ENCODE peak calls at places on chromosomes 5 and 9, in nine cellular contexts. One of them, this sample, is unnamed.

GRCh38 chr9:133701981-133702797 is 36.0 kb downstream of the SARDH start:
- DNase-seq in GM12878: no peak
- DNase-seq in GM23338: no peak
- DNase-seq in transverse colon: peak
- DNase-seq in SK-N-SH: no peak
- DNase-seq in breast epithelium: no peak
- DNase-seq in HCT116: no peak
- DNase-seq in suprapubic skin: no peak
- DNase-seq in Panc1: no peak
- DNase-seq in this sample: no peak

GRCh38 chr5:160271396-160271795 is 41.0 kb downstream of the CCNJL start:
- DNase-seq in GM12878: no peak
- DNase-seq in GM23338: peak
- DNase-seq in transverse colon: peak
- DNase-seq in SK-N-SH: peak
- DNase-seq in breast epithelium: no peak
- DNase-seq in HCT116: no peak
- DNase-seq in suprapubic skin: no peak
- DNase-seq in Panc1: no peak
- DNase-seq in this sample: peak

GRCh38 chr5:171388816-171389168 is 1.1 kb downstream of the NPM1 start:
- DNase-seq in GM12878: no peak
- DNase-seq in GM23338: no peak
- DNase-seq in transverse colon: no peak
- DNase-seq in SK-N-SH: no peak
- DNase-seq in breast epithelium: no peak
- DNase-seq in HCT116: no peak
- DNase-seq in suprapubic skin: no peak
- DNase-seq in Panc1: no peak
- DNase-seq in this sample: no peak

GRCh38 chr9:94783121-94783664 is 56.7 kb downstream of the AOPEP start:
- DNase-seq in GM12878: peak
- DNase-seq in GM23338: peak
- DNase-seq in transverse colon: peak
- DNase-seq in SK-N-SH: peak
- DNase-seq in breast epithelium: peak
- DNase-seq in HCT116: peak
- DNase-seq in suprapubic skin: peak
- DNase-seq in Panc1: peak
- DNase-seq in this sample: peak

GRCh38 chr5:20248102-20248501 is 260.1 kb upstream of the CDH18 start:
- DNase-seq in GM12878: no peak
- DNase-seq in GM23338: no peak
- DNase-seq in transverse colon: no peak
- DNase-seq in SK-N-SH: no peak
- DNase-seq in breast epithelium: no peak
- DNase-seq in HCT116: no peak
- DNase-seq in suprapubic skin: no peak
- DNase-seq in Panc1: no peak
- DNase-seq in this sample: peak

GRCh38 chr5:175479125-175479881 is 943 bp downstream of the SFXN1 start:
- DNase-seq in GM12878: no peak
- DNase-seq in GM23338: peak
- DNase-seq in transverse colon: peak
- DNase-seq in SK-N-SH: peak
- DNase-seq in breast epithelium: no peak
- DNase-seq in HCT116: no peak
- DNase-seq in suprapubic skin: no peak
- DNase-seq in Panc1: no peak
- DNase-seq in this sample: no peak

GRCh38 chr9:121399883-121400607 is 30.0 kb upstream of the STOM start:
- DNase-seq in GM12878: peak
- DNase-seq in GM23338: peak
- DNase-seq in transverse colon: no peak
- DNase-seq in SK-N-SH: peak
- DNase-seq in breast epithelium: no peak
- DNase-seq in HCT116: peak
- DNase-seq in suprapubic skin: no peak
- DNase-seq in Panc1: peak
- DNase-seq in this sample: peak

GRCh38 chr5:173742432-173742816 is 126.0 kb upstream of the BOD1 start:
- DNase-seq in GM12878: peak
- DNase-seq in GM23338: no peak
- DNase-seq in transverse colon: no peak
- DNase-seq in SK-N-SH: no peak
- DNase-seq in breast epithelium: no peak
- DNase-seq in HCT116: no peak
- DNase-seq in suprapubic skin: no peak
- DNase-seq in Panc1: no peak
- DNase-seq in this sample: no peak

DNA sequence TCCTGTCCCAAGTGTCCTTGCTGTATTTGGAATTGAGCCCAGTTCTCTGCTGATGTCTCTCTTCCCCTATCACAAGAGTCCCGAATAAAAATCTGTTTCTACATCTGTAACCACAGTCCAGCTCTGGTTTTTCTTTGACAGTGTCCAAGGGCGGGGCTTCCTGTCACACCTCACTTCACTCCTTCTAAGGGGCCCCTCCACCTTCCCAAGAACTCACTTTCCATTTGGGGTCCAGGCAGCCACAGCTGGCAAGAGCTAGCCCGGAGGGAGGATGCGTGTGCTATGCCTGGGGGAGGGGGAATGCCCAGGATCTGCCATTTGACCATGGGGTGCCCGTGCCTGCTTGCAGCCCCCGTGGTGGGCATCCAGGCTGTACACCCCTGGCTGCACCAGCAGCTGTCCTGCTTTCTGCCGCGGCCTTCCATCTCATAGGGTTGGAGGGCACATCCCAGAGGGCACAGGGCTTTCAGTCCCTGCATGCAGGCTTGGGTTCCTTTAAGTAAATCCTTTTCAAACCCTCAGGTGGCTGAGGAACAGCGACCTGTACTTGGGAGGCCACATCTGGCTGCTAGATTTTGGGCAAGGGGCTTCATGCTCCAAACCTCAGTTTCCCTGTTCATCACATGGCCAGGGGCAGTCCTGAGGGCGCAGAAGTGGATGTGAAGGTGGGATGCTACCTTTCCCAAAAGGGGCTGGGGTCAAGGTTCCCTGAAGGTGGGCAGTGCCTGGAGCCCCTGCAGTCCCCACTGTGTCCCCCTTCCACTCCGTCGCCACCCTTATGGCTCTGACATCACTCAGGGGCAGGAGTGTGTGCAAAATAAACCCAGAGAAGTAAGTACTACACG is 2.3 kb upstream of the CARD19 start:
- DNase-seq in GM12878: no peak
- DNase-seq in GM23338: no peak
- DNase-seq in transverse colon: peak
- DNase-seq in SK-N-SH: no peak
- DNase-seq in breast epithelium: peak
- DNase-seq in HCT116: no peak
- DNase-seq in suprapubic skin: peak
- DNase-seq in Panc1: no peak
- DNase-seq in this sample: no peak
- TF ChIP-seq POLR2AphosphoS5 in GM12878: no peak
- TF ChIP-seq POLR2AphosphoS5 in GM23338: no peak
- TF ChIP-seq POLR2AphosphoS5 in transverse colon: no peak
- TF ChIP-seq POLR2AphosphoS5 in SK-N-SH: no peak
- TF ChIP-seq POLR2AphosphoS5 in breast epithelium: no peak
- TF ChIP-seq POLR2AphosphoS5 in HCT116: no peak
- TF ChIP-seq POLR2AphosphoS5 in suprapubic skin: no peak
- TF ChIP-seq POLR2AphosphoS5 in Panc1: no peak
- TF ChIP-seq POLR2AphosphoS5 in this sample: no peak

GRCh38 chr9:35680331-35681105 is 6.8 kb downstream of the CA9 start:
- DNase-seq in GM12878: no peak
- DNase-seq in GM23338: peak
- DNase-seq in transverse colon: no peak
- DNase-seq in SK-N-SH: no peak
- DNase-seq in breast epithelium: no peak
- DNase-seq in HCT116: no peak
- DNase-seq in suprapubic skin: no peak
- DNase-seq in Panc1: no peak
- DNase-seq in this sample: no peak

GRCh38 chr9:35679766-35680330 is 6.1 kb downstream of the CA9 start:
- DNase-seq in GM12878: no peak
- DNase-seq in GM23338: no peak
- DNase-seq in transverse colon: no peak
- DNase-seq in SK-N-SH: no peak
- DNase-seq in breast epithelium: no peak
- DNase-seq in HCT116: no peak
- DNase-seq in suprapubic skin: no peak
- DNase-seq in Panc1: no peak
- DNase-seq in this sample: no peak

GRCh38 chr9:35682520-35682919 is 7.2 kb downstream of the TPM2 start:
- DNase-seq in GM12878: no peak
- DNase-seq in GM23338: no peak
- DNase-seq in transverse colon: no peak
- DNase-seq in SK-N-SH: no peak
- DNase-seq in breast epithelium: no peak
- DNase-seq in HCT116: no peak
- DNase-seq in suprapubic skin: no peak
- DNase-seq in Panc1: no peak
- DNase-seq in this sample: no peak

GRCh38 chr9:35682083-35682482 is 7.6 kb downstream of the TPM2 start:
- DNase-seq in GM12878: no peak
- DNase-seq in GM23338: no peak
- DNase-seq in transverse colon: no peak
- DNase-seq in SK-N-SH: no peak
- DNase-seq in breast epithelium: no peak
- DNase-seq in HCT116: no peak
- DNase-seq in suprapubic skin: no peak
- DNase-seq in Panc1: no peak
- DNase-seq in this sample: no peak

GRCh38 chr9:35681341-35682002 is 7.7 kb downstream of the CA9 start:
- DNase-seq in GM12878: no peak
- DNase-seq in GM23338: no peak
- DNase-seq in transverse colon: no peak
- DNase-seq in SK-N-SH: no peak
- DNase-seq in breast epithelium: no peak
- DNase-seq in HCT116: no peak
- DNase-seq in suprapubic skin: no peak
- DNase-seq in Panc1: no peak
- DNase-seq in this sample: no peak
- H3K27ac ChIP-seq in GM12878: no peak
- H3K27ac ChIP-seq in GM23338: peak
- H3K27ac ChIP-seq in transverse colon: peak
- H3K27ac ChIP-seq in SK-N-SH: peak
- H3K27ac ChIP-seq in breast epithelium: no peak
- H3K27ac ChIP-seq in HCT116: no peak
- H3K27ac ChIP-seq in suprapubic skin: no peak
- H3K27ac ChIP-seq in Panc1: peak
- H3K27ac ChIP-seq in this sample: no peak

GRCh38 chr9:136358888-136359287 is 4.7 kb downstream of the DNLZ start:
- DNase-seq in GM12878: no peak
- DNase-seq in GM23338: no peak
- DNase-seq in transverse colon: no peak
- DNase-seq in SK-N-SH: no peak
- DNase-seq in breast epithelium: no peak
- DNase-seq in HCT116: no peak
- DNase-seq in suprapubic skin: no peak
- DNase-seq in Panc1: no peak
- DNase-seq in this sample: no peak

GRCh38 chr9:136355616-136356557 is 7.7 kb downstream of the DNLZ start:
- DNase-seq in GM12878: no peak
- DNase-seq in GM23338: no peak
- DNase-seq in transverse colon: no peak
- DNase-seq in SK-N-SH: no peak
- DNase-seq in breast epithelium: no peak
- DNase-seq in HCT116: no peak
- DNase-seq in suprapubic skin: no peak
- DNase-seq in Panc1: no peak
- DNase-seq in this sample: no peak

GRCh38 chr9:136354592-136355085 is 8.9 kb downstream of the DNLZ start:
- DNase-seq in GM12878: no peak
- DNase-seq in GM23338: no peak
- DNase-seq in transverse colon: peak
- DNase-seq in SK-N-SH: no peak
- DNase-seq in breast epithelium: no peak
- DNase-seq in HCT116: no peak
- DNase-seq in suprapubic skin: no peak
- DNase-seq in Panc1: no peak
- DNase-seq in this sample: no peak

GRCh38 chr9:136358016-136358415 is 5.5 kb downstream of the DNLZ start:
- DNase-seq in GM12878: no peak
- DNase-seq in GM23338: no peak
- DNase-seq in transverse colon: no peak
- DNase-seq in SK-N-SH: no peak
- DNase-seq in breast epithelium: no peak
- DNase-seq in HCT116: no peak
- DNase-seq in suprapubic skin: no peak
- DNase-seq in Panc1: no peak
- DNase-seq in this sample: no peak

GRCh38 chr9:136357326-136357725 is 6.2 kb downstream of the DNLZ start:
- DNase-seq in GM12878: no peak
- DNase-seq in GM23338: no peak
- DNase-seq in transverse colon: no peak
- DNase-seq in SK-N-SH: no peak
- DNase-seq in breast epithelium: no peak
- DNase-seq in HCT116: no peak
- DNase-seq in suprapubic skin: no peak
- DNase-seq in Panc1: no peak
- DNase-seq in this sample: no peak
- TF ChIP-seq POLR2AphosphoS5 in GM12878: no peak
- TF ChIP-seq POLR2AphosphoS5 in GM23338: no peak
- TF ChIP-seq POLR2AphosphoS5 in transverse colon: no peak
- TF ChIP-seq POLR2AphosphoS5 in SK-N-SH: no peak
- TF ChIP-seq POLR2AphosphoS5 in breast epithelium: no peak
- TF ChIP-seq POLR2AphosphoS5 in HCT116: no peak
- TF ChIP-seq POLR2AphosphoS5 in suprapubic skin: no peak
- TF ChIP-seq POLR2AphosphoS5 in Panc1: no peak
- TF ChIP-seq POLR2AphosphoS5 in this sample: no peak

GRCh38 chr5:7881816-7882215 is 12.9 kb downstream of the MTRR start:
- DNase-seq in GM12878: no peak
- DNase-seq in GM23338: no peak
- DNase-seq in transverse colon: no peak
- DNase-seq in SK-N-SH: no peak
- DNase-seq in breast epithelium: no peak
- DNase-seq in HCT116: no peak
- DNase-seq in suprapubic skin: no peak
- DNase-seq in Panc1: no peak
- DNase-seq in this sample: no peak

GRCh38 chr5:7881091-7881490 is 12.1 kb downstream of the MTRR start:
- DNase-seq in GM12878: no peak
- DNase-seq in GM23338: no peak
- DNase-seq in transverse colon: no peak
- DNase-seq in SK-N-SH: no peak
- DNase-seq in breast epithelium: no peak
- DNase-seq in HCT116: no peak
- DNase-seq in suprapubic skin: no peak
- DNase-seq in Panc1: no peak
- DNase-seq in this sample: no peak

GRCh38 chr5:7886849-7887460 is 18.0 kb downstream of the MTRR start:
- DNase-seq in GM12878: no peak
- DNase-seq in GM23338: peak
- DNase-seq in transverse colon: no peak
- DNase-seq in SK-N-SH: peak
- DNase-seq in breast epithelium: no peak
- DNase-seq in HCT116: peak
- DNase-seq in suprapubic skin: no peak
- DNase-seq in Panc1: no peak
- DNase-seq in this sample: peak

GRCh38 chr5:7884491-7885273 is 15.7 kb downstream of the MTRR start:
- DNase-seq in GM12878: no peak
- DNase-seq in GM23338: no peak
- DNase-seq in transverse colon: no peak
- DNase-seq in SK-N-SH: no peak
- DNase-seq in breast epithelium: no peak
- DNase-seq in HCT116: no peak
- DNase-seq in suprapubic skin: no peak
- DNase-seq in Panc1: no peak
- DNase-seq in this sample: no peak

GRCh38 chr5:7882926-7883325 is 14.0 kb downstream of the MTRR start:
- DNase-seq in GM12878: no peak
- DNase-seq in GM23338: no peak
- DNase-seq in transverse colon: no peak
- DNase-seq in SK-N-SH: no peak
- DNase-seq in breast epithelium: no peak
- DNase-seq in HCT116: no peak
- DNase-seq in suprapubic skin: no peak
- DNase-seq in Panc1: no peak
- DNase-seq in this sample: no peak
- H3K27ac ChIP-seq in GM12878: no peak
- H3K27ac ChIP-seq in GM23338: no peak
- H3K27ac ChIP-seq in transverse colon: no peak
- H3K27ac ChIP-seq in SK-N-SH: no peak
- H3K27ac ChIP-seq in breast epithelium: no peak
- H3K27ac ChIP-seq in HCT116: no peak
- H3K27ac ChIP-seq in suprapubic skin: no peak
- H3K27ac ChIP-seq in Panc1: no peak
- H3K27ac ChIP-seq in this sample: no peak